ENCODE peak calls at places on chromosomes 13 and 19, in five cellular contexts. G is IMR-90, X is SK-N-SH, Q is HepG2, U is K562. I is an unnamed sample.

GRCh38 chr19:50890422-50891252 is 17.4 kb downstream of the KLK2 start:
- DNase-seq in U (no peak), Q (no peak), X (no peak), G (peak; percentile 15), I (peak; percentile 46)

GRCh38 chr13:51370116-51370515 is 30.6 kb downstream of the SERPINE3 start:
- DNase-seq in X (no peak), G (peak; percentile 41), U (no peak), Q (no peak), I (no peak)

GRCh38 chr19:31261651-31262331 is 87.4 kb downstream of the TSHZ3 start:
- DNase-seq in X (no peak), G (peak; percentile 38), Q (no peak), U (no peak), I (no peak)

GRCh38 chr13:32736648-32737047 is 150.4 kb downstream of the PDS5B start:
- DNase-seq in G (no peak), X (no peak), Q (no peak), U (no peak), I (no peak)

GRCh38 chr19:3338541-3339181 is 27.7 kb upstream of the NFIC start:
- DNase-seq in U (peak; percentile 7), X (no peak), Q (no peak), G (no peak), I (no peak)

GRCh38 chr19:49425922-49426592 is 869 bp downstream of the GFY start:
- DNase-seq in X (no peak), U (peak; percentile 80), Q (no peak), G (no peak), I (no peak)

GRCh38 chr19:47881757-47882156 is 4.4 kb downstream of the SULT2A1 start:
- DNase-seq in U (no peak), X (no peak), G (no peak), Q (no peak), I (no peak)

GRCh38 chr19:6678690-6679109 is 8.7 kb upstream of the TNFSF14 start:
- DNase-seq in Q (no peak), X (no peak), U (no peak), G (no peak), I (no peak)

GRCh38 chr19:39031368-39032163 is 783 bp downstream of the FBXO27 start:
- DNase-seq in U (peak; percentile 97), G (no peak), X (peak; percentile 94), Q (no peak), I (peak; percentile 60)

GRCh38 chr13:46982856-46983582 is 86.2 kb upstream of the HTR2A start:
- DNase-seq in U (no peak), Q (no peak), G (no peak), X (no peak), I (peak; percentile 96)

GRCh38 chr13:72530471-72530870 is 197.0 kb downstream of the MZT1 start:
- DNase-seq in Q (no peak), X (no peak), U (no peak), G (peak; percentile 4), I (no peak)

GRCh38 chr13:30009411-30009810 is 159.0 kb upstream of the UBL3 start:
- DNase-seq in Q (no peak), G (no peak), U (no peak), X (no peak), I (no peak)

GRCh38 chr13:98896868-98897144 is 81.1 kb downstream of the DOCK9 start:
- DNase-seq in U (no peak), X (no peak), G (no peak), Q (no peak), I (no peak)

GRCh38 chr13:27917121-27917947 is 2.5 kb upstream of the PDX1 start:
- DNase-seq in X (no peak), Q (no peak), U (no peak), G (no peak), I (no peak)

GRCh38 chr13:74289861-74290260 is 155.7 kb upstream of the KLF12 start:
- DNase-seq in G (no peak), X (peak; percentile 10), Q (no peak), U (no peak), I (no peak)

GRCh38 chr19:29389495-29389894 is 136.3 kb upstream of the VSTM2B start:
- DNase-seq in Q (no peak), U (no peak), X (no peak), G (no peak), I (no peak)

GRCh38 chr19:55489711-55490477 is 1.7 kb downstream of the SSC5D start:
- DNase-seq in Q (no peak), U (no peak), G (no peak), X (no peak), I (no peak)

GRCh38 chr13:106423530-106423929 is 111.9 kb downstream of the EFNB2 start:
- DNase-seq in U (no peak), X (no peak), Q (no peak), G (no peak), I (no peak)

GRCh38 chr13:69198706-69199105 is 908.9 kb upstream of the ATXN8OS start:
- DNase-seq in Q (no peak), G (no peak), X (peak; percentile 42), U (no peak), I (no peak)

GRCh38 chr19:15432018-15432494 is 13.3 kb upstream of the AKAP8L start:
- DNase-seq in Q (no peak), U (no peak), X (peak; percentile 71), G (no peak), I (no peak)

DNA sequence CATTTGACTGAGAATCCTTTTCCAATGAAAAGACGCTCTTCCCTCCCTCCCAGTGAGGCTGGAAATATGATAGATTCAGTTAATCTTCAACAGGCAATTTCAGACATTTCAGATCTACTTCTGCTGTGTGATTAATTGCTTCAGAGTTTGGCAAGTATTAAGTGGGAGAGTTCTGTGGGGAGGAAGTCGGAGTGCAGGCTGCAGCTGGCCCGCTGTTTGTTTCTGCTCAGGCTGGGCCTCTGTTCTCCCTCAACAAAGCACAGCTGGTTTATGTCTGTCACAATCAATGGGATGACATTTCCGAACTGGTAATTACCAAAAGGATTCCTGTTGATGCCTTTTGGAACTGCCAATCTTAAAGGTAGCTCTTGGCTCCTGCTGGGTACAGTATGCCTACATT is 178.2 kb downstream of the NDFIP2 start:
- DNase-seq in U (no peak), Q (no peak), X (peak; percentile 33), G (no peak), I (no peak)
- TF ChIP-seq MXI1 in U (no peak), Q (no peak), X (no peak), G (no peak), I (no peak)

DNA sequence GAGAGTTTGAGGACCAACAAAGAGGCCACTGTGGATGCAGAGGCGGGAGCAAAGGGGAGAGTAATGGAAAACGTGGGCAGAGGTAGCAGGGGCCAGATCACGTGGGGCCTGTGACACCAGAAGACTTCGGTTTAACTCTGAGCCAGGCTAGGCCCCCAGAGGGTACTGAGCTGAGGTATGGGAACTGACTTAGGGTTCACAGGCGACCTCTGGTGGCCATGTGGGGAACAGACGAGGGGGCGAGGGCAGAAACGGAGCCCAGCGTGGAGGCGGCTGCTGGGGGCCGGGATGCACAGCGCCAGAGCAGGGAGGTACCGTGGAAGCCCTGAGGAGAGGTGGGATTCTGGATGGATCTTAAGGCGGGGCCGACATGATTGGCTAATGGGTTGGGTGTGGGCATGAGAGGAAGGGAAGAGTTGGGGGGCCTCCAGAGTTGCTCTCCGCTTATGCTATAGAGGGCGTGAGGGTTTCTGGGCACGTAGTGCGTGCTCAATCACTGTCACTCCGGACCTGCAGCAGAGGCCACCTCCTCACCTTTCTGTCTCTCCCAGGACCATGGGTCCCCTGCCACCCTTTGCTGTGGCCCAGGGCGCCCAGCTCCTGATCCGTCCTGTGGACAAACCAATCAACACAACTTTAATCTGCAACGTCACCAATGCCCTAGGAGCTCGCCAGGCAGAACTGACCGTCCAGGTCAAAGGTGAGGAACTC is 13.7 kb downstream of the PVR start:
- DNase-seq in X (peak; percentile 86), G (peak; percentile 68), Q (peak; percentile 62), U (peak; percentile 76), I (no peak)
- TF ChIP-seq MXI1 in X (no peak), G (no peak), Q (no peak), U (no peak), I (no peak)

GRCh38 chr19:34788074-34788473 is 15.1 kb upstream of the ZNF599 start:
- DNase-seq in X (no peak), Q (no peak), U (no peak), G (no peak), I (no peak)

GRCh38 chr19:34786236-34786635 is 13.2 kb upstream of the ZNF599 start:
- DNase-seq in X (no peak), Q (no peak), U (no peak), G (no peak), I (no peak)

DNA sequence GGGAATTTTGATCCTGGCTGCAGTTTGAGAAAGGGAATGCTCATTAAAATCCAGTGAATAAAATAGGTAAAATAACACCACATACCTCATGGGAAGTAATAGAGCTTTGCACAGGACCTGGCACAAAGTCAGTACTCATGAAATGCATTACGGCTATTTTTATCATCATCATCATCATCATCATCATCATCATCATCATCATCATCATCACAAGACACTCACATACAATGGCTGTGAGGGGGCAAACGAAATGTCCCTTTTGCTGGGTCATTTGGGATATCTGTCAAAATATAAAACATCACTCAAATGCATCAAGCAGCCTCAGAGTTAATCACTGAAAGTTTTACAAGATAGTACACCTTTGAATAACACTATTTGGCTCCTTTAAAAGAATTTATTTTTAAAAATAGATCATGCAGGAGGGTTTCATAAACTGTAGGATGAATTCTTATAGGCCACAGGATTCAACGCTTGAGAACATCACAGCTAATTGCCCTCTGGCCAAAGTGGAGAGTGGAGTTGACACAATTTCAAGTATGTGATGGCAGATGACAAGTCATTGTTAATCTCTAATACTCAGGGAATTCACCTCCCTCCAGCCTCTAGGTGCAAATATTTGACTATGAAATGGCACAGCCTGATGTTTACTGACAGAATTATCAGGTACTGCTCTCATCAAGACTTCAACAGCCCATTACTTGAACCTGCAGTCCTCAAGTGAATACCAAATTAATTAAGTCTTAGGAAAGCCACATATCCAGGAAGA is 14.2 kb upstream of the ZNF599 start:
- DNase-seq in G (no peak), Q (no peak), U (no peak), X (no peak), I (no peak)
- TF ChIP-seq MXI1 in G (no peak), Q (no peak), U (no peak), X (no peak), I (no peak)

GRCh38 chr13:89470901-89471300 is 1799.7 kb downstream of the SLITRK5 start:
- DNase-seq in G (no peak), X (no peak), Q (no peak), U (no peak), I (no peak)

GRCh38 chr13:89474432-89474831 is 1803.3 kb downstream of the SLITRK5 start:
- DNase-seq in U (no peak), X (no peak), Q (no peak), G (no peak), I (no peak)
- TF ChIP-seq MXI1 in U (no peak), X (no peak), Q (no peak), G (no peak), I (no peak)

DNA sequence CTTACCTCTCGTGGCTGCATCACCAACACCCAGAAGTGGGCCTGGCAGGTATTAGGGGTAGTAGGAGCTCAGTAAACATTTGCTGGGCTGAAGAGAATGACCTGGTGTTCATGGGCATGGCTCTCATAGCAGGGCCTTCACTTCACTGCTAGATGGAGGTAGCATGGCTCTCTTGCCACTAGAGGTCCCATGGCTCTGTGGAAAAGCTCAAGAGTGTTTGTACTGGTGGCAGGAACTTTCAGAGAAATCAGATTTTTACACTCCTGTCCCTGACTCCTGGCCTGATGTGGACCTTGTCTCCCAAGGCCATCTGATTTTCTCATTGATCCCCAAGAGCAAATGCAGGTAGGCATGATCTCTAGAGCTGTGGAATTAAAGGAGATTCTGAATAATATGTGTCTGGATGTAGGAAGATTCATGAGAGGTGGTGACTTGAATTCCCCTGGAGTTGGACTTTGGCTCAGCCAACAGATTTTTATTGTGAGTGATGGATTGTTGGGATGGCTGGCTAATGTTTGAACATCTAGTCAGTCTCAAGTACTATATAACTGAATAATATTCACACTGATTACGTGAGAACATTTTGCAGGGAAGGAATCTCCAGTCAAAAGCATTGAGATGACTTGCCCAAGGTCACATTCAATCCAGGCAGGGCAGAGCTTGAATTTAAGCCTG is 5.8 kb downstream of the ZNF574 start:
- DNase-seq in U (no peak), G (peak; percentile 65), Q (peak; percentile 57), X (peak; percentile 57), I (no peak)
- TF ChIP-seq MXI1 in U (no peak), G (no peak), Q (no peak), X (no peak), I (no peak)

I was measured in GM12878.